ENCODE peak calls at places on chromosomes 5 and 9, in ten cellular contexts. P, Z, S, Q, G, T, W, D, K and V are unnamed samples. For H3K4me1, the result is how much of the 10 kb centered on the place peaks cover.

GRCh38 chr5:74232281-74232680 is 408.2 kb downstream of the ENC1 start:
- DNase-seq in P (no peak), Z (no peak), S (no peak), Q (no peak), G (no peak), T (no peak), W (no peak), D (no peak), K (no peak), V (no peak)

GRCh38 chr5:60820593-60821487 is 23.2 kb downstream of the ELOVL7 start:
- DNase-seq in P (no peak), Z (no peak), S (no peak), Q (no peak), G (no peak), T (no peak), W (no peak), D (no peak), K (no peak), V (no peak)

GRCh38 chr5:173940269-173940668 is 48.7 kb upstream of the C5orf47 start:
- DNase-seq in P (no peak), Z (no peak), S (no peak), Q (no peak), G (no peak), T (no peak), W (no peak), D (no peak), K (no peak), V (no peak)

GRCh38 chr5:111254613-111255012 is 30.4 kb downstream of the CAMK4 start:
- DNase-seq in P (no peak), Z (no peak), S (no peak), Q (no peak), G (no peak), T (no peak), W (no peak), D (no peak), K (no peak), V (no peak)

GRCh38 chr9:34988218-34989055 is 1.1 kb upstream of the DNAJB5 start:
- DNase-seq in P (peak), Z (peak), S (no peak), Q (no peak), G (no peak), T (peak), W (peak), D (no peak), K (no peak), V (no peak)

GRCh38 chr9:121609845-121610637 is 41.4 kb upstream of the DAB2IP start:
- DNase-seq in P (peak), Z (no peak), S (peak), Q (no peak), G (peak), T (peak), W (peak), D (no peak), K (peak), V (peak)

GRCh38 chr5:106923409-106923808 is 747.3 kb downstream of the EFNA5 start:
- DNase-seq in P (no peak), Z (no peak), S (no peak), Q (no peak), G (no peak), T (no peak), W (no peak), D (no peak), K (no peak), V (no peak)

GRCh38 chr5:138275895-138276294 is 1.5 kb upstream of the GFRA3 start:
- DNase-seq in P (no peak), Z (no peak), S (no peak), Q (no peak), G (no peak), T (no peak), W (no peak), D (no peak), K (no peak), V (no peak)

GRCh38 chr5:94746731-94747124 is 128.3 kb downstream of the SLF1 start:
- DNase-seq in P (no peak), Z (no peak), S (no peak), Q (no peak), G (no peak), T (no peak), W (no peak), D (no peak), K (no peak), V (no peak)

GRCh38 chr5:127960126-127960744 is 123.3 kb upstream of the SLC12A2 start:
- DNase-seq in P (no peak), Z (no peak), S (no peak), Q (no peak), G (no peak), T (no peak), W (no peak), D (no peak), K (no peak), V (no peak)

DNA sequence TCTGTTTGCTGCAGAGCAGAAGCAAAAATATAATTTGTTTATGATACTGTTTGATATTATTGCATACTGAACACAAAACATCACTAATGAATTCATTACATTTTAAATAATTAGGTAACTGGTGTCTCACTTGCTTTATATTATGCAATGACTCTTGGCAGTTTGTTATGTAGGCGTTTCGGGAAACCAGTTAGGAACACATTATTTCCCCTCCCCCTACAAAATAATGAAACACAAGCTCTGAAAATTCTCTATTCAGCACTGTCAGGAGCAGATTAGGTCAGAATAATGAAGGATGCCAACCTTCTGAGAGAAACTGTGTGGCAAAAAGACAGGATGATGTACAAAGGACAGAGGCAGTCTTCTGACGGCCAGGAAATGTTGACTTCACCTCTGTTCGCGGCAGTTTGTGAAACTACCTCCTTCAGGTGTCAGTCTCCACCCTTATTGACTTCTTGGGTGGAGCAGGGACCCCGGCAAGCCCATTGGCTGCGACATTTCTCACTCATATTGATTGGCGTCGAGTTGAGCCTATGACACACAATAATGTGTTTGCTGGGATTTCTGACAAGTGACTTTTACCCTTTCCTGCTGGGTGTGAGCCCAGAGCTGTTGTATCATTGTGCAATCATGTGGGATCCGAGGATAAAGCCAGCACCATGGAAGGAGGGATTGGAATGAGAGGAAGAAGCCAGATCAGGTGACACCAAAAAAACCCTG is 34.0 kb downstream of the SH3PXD2B start:
- DNase-seq in P (peak), Z (peak), S (peak), Q (peak), G (peak), T (peak), W (peak), D (peak), K (peak), V (peak)
- TF ChIP-seq POLR2A in P (no peak), Z (peak), S (no peak), Q (peak), G (peak), T (no peak), W (no peak), D (peak), K (no peak), V (no peak)

DNA sequence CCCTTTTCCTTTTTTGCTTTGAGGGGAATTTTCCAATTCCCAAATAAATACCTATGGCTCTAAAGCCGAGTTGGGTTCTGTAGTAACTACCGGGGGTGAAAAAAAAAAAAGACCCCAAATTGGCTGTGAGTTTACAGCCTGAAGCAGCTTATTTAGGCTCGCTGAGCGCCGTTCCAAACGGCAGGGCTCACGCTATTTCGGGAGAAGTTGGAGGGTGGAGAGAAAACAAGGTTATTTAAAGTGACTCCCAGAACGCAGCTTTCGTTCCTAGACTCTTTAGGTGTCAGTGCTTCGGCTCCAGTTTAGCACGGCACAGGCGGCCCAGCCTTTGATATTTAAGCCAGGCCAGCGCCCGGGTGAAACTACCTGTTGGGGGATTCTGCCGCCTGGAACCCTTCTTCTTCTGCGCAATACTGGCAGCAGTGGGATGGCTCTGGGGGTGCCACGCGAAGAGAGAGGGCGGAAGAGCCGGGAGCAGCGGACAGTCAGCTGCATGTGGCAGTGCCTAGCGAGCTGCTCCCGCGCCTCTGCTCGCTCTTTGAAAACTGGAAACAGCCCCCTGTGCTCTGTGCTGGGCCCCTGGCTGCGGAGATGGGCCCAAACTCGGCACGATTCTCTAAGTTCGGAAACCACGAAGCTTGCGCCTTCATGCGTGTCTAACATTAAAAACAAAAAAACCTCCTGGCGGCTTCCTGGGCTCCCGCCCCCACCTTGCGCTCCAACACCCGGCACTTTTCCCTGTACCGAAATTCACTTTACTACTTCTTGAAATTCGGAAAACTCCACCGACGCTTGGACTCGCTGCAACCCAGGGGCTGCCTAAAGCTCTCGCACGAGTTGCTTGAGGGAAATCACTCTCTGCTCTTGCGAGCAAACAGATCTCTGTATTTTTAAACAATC is 34.5 kb upstream of the NFIB start:
- DNase-seq in P (no peak), Z (no peak), S (no peak), Q (peak), G (no peak), T (no peak), W (peak), D (no peak), K (no peak), V (no peak)
- H3K27ac ChIP-seq in P (no peak), Z (peak), S (peak), Q (peak), G (peak), T (peak), W (peak), D (peak), K (no peak), V (peak)

GRCh38 chr9:112110094-112110772 is 64.9 kb downstream of the SUSD1 start:
- DNase-seq in P (no peak), Z (no peak), S (no peak), Q (no peak), G (no peak), T (no peak), W (no peak), D (no peak), K (peak), V (no peak)
- H3K4me1 ChIP-seq in P (under half), Z (under half), S (half or more), Q (under half), G (under half), T (under half), W (under half), D (under half), K (under half), V (under half)

DNA sequence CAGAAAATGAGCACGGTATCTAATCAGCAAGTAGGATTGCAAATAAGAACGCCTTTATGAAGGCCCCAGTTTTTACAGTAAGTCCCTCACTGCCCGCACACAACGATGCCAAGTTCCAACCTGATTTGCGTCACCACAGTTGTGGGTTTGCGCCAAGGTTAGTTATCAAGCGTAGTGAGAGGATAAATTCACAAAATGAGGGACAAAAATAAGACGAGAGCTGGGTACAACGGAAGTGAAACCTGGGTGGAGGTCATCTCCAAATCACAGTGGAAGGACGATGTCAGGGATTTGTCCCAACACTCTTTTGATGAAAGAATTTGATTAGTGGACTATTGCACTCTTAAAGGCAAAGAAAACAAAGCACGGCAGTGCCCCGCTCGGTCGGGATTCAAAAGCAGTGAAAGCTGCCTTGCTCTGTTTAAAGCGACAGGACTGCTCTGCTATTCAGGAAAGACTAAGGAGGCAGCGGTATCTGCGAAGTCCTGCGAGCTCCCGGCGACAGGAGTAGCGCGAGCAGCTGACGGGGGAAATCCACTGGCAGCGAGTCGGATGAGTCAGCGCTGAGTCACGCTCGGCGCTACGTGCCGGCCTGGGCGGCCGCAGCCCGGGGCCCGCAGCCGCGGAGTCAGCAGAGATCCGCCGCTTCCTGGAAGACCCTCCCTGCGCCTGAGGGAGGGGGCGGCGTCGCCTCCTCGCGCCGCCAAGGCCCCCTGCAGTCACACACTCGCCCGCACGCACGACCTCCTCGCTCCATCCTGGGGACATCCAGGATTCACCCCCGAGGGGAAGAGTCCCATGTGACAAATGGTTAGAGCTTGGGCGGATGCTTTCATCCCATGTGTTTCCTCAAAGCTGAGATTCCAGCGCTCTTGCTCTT is 102.8 kb downstream of the ARRDC3 start:
- DNase-seq in P (peak), Z (peak), S (peak), Q (peak), G (peak), T (peak), W (peak), D (peak), K (peak), V (peak)
- TF ChIP-seq POLR2A in P (peak), Z (peak), S (peak), Q (peak), G (peak), T (no peak), W (no peak), D (peak), K (no peak), V (peak)

DNA sequence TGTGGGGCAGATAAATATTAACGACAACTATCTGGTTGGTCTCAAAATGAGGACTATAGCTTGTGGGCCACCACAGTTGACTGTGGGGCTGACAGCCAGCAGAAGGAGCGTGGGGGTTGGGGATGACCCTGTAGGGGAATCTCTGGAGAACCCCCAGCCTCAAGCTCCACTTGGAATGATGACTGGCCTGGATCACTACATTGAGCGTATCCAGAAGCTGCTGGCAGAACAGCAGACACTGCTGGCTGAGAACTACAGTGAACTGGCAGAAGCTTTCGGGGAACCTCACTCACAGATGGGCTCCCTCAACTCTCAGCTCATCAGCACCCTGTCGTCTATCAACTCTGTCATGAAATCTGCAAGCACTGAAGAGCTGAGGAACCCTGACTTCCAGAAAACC is 128.5 kb upstream of the DMRT1 start:
- DNase-seq in P (no peak), Z (no peak), S (no peak), Q (no peak), G (no peak), T (no peak), W (no peak), D (no peak), K (no peak), V (no peak)
- H3K27ac ChIP-seq in P (no peak), Z (peak), S (no peak), Q (no peak), G (peak), T (peak), W (no peak), D (no peak), K (no peak), V (peak)

DNA sequence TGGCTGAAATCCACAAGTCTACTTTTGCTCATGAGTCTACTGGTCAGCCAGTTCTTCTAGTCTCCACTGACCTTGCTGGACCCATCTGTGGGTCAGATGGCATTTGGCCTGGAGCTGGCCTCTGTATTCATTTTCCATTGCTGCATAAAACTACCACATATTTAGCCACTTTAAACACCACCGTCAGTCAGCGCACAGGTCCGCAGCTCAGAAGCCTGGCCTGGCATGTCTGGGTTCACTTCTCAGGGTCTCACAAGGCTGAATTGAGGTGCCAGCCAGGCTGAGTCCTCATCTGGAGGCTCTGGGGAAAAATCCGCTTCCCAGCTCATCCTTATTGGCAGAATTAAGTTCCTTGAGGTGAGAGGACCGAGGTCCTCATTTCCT is 54.7 kb downstream of the BARX1 start:
- DNase-seq in P (no peak), Z (no peak), S (no peak), Q (peak), G (no peak), T (no peak), W (no peak), D (no peak), K (no peak), V (no peak)
- H3K4me1 ChIP-seq in P (under half), Z (under half), S (under half), Q (under half), G (under half), T (under half), W (under half), D (under half), K (under half), V (under half)

GRCh38 chr9:21465138-21465537 is 17.0 kb downstream of the IFNE start:
- DNase-seq in P (no peak), Z (no peak), S (no peak), Q (no peak), G (no peak), T (no peak), W (no peak), D (no peak), K (no peak), V (no peak)
- TF ChIP-seq POLR2A in P (no peak), Z (no peak), S (no peak), Q (no peak), G (no peak), T (no peak), W (no peak), D (no peak), K (no peak), V (no peak)

DNA sequence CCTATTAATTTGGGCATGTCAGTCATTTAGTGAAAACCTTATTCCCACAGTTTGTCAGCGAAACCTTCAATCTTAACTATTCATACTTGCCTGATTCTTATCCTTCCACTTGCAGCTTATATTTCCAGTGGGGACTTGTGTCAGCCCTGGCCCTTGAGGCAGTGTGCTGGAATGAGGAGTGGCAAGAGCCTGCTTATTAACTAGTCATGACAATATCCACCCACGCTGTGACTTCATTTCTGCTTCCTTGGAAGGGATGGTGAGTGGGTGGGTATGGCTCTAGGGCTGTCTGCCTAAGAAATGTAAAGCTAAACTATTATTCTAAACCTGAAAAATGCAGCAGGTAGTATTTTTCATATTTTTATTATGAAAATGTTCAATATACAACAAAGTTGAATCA is 34.0 kb upstream of the LURAP1L start:
- DNase-seq in P (no peak), Z (no peak), S (no peak), Q (no peak), G (no peak), T (no peak), W (no peak), D (no peak), K (no peak), V (no peak)
- H3K27ac ChIP-seq in P (no peak), Z (no peak), S (no peak), Q (no peak), G (no peak), T (no peak), W (no peak), D (no peak), K (no peak), V (no peak)

GRCh38 chr5:132962429-132962928 is 955 bp downstream of the AFF4 start:
- DNase-seq in P (peak), Z (peak), S (peak), Q (no peak), G (no peak), T (peak), W (peak), D (peak), K (peak), V (no peak)

GRCh38 chr5:132963175-132964104 is at the start of gene AFF4:
- DNase-seq in P (peak), Z (peak), S (peak), Q (peak), G (peak), T (peak), W (peak), D (peak), K (peak), V (peak)

GRCh38 chr5:132965120-132965519 is 1.7 kb upstream of the AFF4 start:
- DNase-seq in P (no peak), Z (no peak), S (no peak), Q (no peak), G (no peak), T (no peak), W (no peak), D (no peak), K (no peak), V (no peak)

DNA sequence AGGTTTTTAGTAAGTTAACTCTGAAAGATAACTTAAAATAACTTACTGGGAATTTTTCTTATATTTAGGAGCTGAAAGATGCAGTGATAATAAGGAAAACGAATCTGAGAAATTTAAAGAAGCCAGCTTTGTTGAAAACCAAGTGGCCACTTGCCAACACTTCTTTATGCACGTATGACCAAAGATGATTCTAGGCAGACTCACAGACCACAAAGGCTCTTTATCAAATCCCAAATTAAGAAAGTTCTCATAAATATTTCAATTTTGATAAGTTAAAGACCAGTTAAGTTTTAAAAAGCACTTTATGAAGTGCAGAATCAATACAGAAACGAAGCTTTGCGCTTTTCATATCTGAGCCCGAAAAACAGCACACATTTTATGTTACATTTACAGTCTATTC is 1.5 kb downstream of the AFF4 start:
- DNase-seq in P (no peak), Z (no peak), S (no peak), Q (no peak), G (no peak), T (no peak), W (no peak), D (no peak), K (no peak), V (no peak)
- H3K4me1 ChIP-seq in P (under half), Z (under half), S (under half), Q (under half), G (under half), T (under half), W (under half), D (under half), K (under half), V (under half)

GRCh38 chr9:109416135-109416706 is 81.9 kb downstream of the PTPN3 start:
- DNase-seq in P (no peak), Z (no peak), S (no peak), Q (no peak), G (no peak), T (no peak), W (no peak), D (no peak), K (no peak), V (no peak)
- TF ChIP-seq POLR2A in P (no peak), Z (no peak), S (no peak), Q (no peak), G (no peak), T (no peak), W (no peak), D (no peak), K (no peak), V (no peak)